ENCODE peak calls at places on chromosomes 12 and 14, in eight cellular contexts. A is endodermal cell; F is aorta; M is NCI-H2171; I is Caco-2; V is effector memory CD8-positive, alpha-beta T cell; Q is T-helper 2 cell; K is lower leg skin. T is an unnamed sample.

GRCh38 chr12:110921262-110921661 is 883 bp upstream of the MYL2 start:
- DNase-seq in A (no peak), F (no peak), M (no peak), I (no peak), V (no peak), Q (no peak), K (no peak), T (no peak)

GRCh38 chr14:68110989-68111704 is 291.6 kb downstream of the RAD51B start:
- DNase-seq in A (no peak), F (no peak), M (no peak), I (no peak), V (no peak), Q (no peak), K (no peak), T (no peak)

GRCh38 chr12:53970451-53970850 is 2.5 kb upstream of the HOXC11 start:
- DNase-seq in A (no peak), F (no peak), M (no peak), I (no peak), V (no peak), Q (no peak), K (no peak), T (no peak)

GRCh38 chr14:76773188-76773885 is 12.1 kb downstream of the VASH1 start:
- DNase-seq in A (peak; percentile 72), F (peak; percentile 90), M (no peak), I (no peak), V (no peak), Q (no peak), K (peak; percentile 87), T (peak; percentile 84)

GRCh38 chr12:25001311-25001710 is 52.4 kb upstream of the BCAT1 start:
- DNase-seq in A (no peak), F (no peak), M (peak; percentile 61), I (no peak), V (no peak), Q (no peak), K (no peak), T (no peak)

GRCh38 chr14:93329965-93330608 is 2.7 kb downstream of the BTBD7 start:
- DNase-seq in A (no peak), F (no peak), M (no peak), I (no peak), V (no peak), Q (no peak), K (no peak), T (no peak)

GRCh38 chr14:58677996-58678395 is 40.2 kb downstream of the DACT1 start:
- DNase-seq in A (no peak), F (no peak), M (no peak), I (no peak), V (no peak), Q (no peak), K (no peak), T (no peak)

GRCh38 chr12:124418156-124418555 is 123.3 kb downstream of the RFLNA start:
- DNase-seq in A (no peak), F (no peak), M (no peak), I (no peak), V (no peak), Q (no peak), K (no peak), T (no peak)

GRCh38 chr14:78974691-78975090 is 804.5 kb downstream of the NRXN3 start:
- DNase-seq in A (no peak), F (no peak), M (no peak), I (no peak), V (no peak), Q (no peak), K (no peak), T (peak; percentile 92)

GRCh38 chr14:75907722-75908330 is 74.0 kb downstream of the TGFB3 start:
- DNase-seq in A (no peak), F (no peak), M (no peak), I (no peak), V (no peak), Q (no peak), K (no peak), T (no peak)

GRCh38 chr14:84202486-84202885 is 1327.5 kb upstream of the FLRT2 start:
- DNase-seq in A (no peak), F (no peak), M (no peak), I (no peak), V (no peak), Q (no peak), K (no peak), T (no peak)

GRCh38 chr14:93976477-93977057 is at the start of gene ASB2:
- DNase-seq in A (no peak), F (no peak), M (no peak), I (no peak), V (no peak), Q (no peak), K (no peak), T (no peak)

GRCh38 chr14:103528158-103528511 is 861 bp upstream of the TRMT61A start:
- DNase-seq in A (no peak), F (no peak), M (no peak), I (no peak), V (no peak), Q (no peak), K (no peak), T (no peak)

GRCh38 chr14:56224691-56225681 is 106.8 kb downstream of the PELI2 start:
- DNase-seq in A (no peak), F (no peak), M (no peak), I (peak; percentile 91), V (no peak), Q (no peak), K (no peak), T (no peak)

GRCh38 chr12:106149096-106149784 is 10.5 kb upstream of the NUAK1 start:
- DNase-seq in A (peak; percentile 90), F (no peak), M (no peak), I (peak; percentile 57), V (no peak), Q (no peak), K (no peak), T (peak; percentile 61)

GRCh38 chr12:96344124-96344695 is 56.0 kb downstream of the CDK17 start:
- DNase-seq in A (no peak), F (no peak), M (no peak), I (no peak), V (no peak), Q (no peak), K (no peak), T (no peak)

GRCh38 chr12:66438601-66439000 is 136.3 kb downstream of the HELB start:
- DNase-seq in A (no peak), F (no peak), M (no peak), I (no peak), V (no peak), Q (no peak), K (no peak), T (no peak)